ENCODE peak calls at places on chromosomes 2 and 18, in six cellular contexts. Z, O, W, T, D and U are unnamed samples.
A peak's percentile ranks its signal among the peaks of the same experiment; 100 is the strongest.

GRCh38 chr18:67600181-67600631 is 83.7 kb upstream of the DSEL start:
- DNase-seq in D (no peak), Z (no peak), O (no peak), T (no peak), W (no peak), U (no peak)

GRCh38 chr2:191365089-191365488 is 119.9 kb downstream of the MYO1B start:
- DNase-seq in T (no peak), O (no peak), Z (no peak), D (no peak), W (no peak), U (no peak)

GRCh38 chr2:145692971-145693478 is 1173.1 kb upstream of the ZEB2 start:
- DNase-seq in O (peak; percentile 36), T (no peak), Z (peak; percentile 65), D (peak; percentile 26), W (no peak), U (no peak)

GRCh38 chr2:149021271-149021719 is 17.2 kb upstream of the LYPD6B start:
- DNase-seq in D (peak; percentile 75), Z (no peak), W (no peak), O (no peak), T (no peak), U (no peak)

GRCh38 chr2:69926849-69927515 is 12.1 kb downstream of the MXD1 start:
- DNase-seq in Z (no peak), T (no peak), D (no peak), O (peak; percentile 86), W (no peak), U (no peak)

GRCh38 chr18:26524002-26524401 is 24.4 kb downstream of the KCTD1 start:
- DNase-seq in D (no peak), W (no peak), T (no peak), O (no peak), Z (no peak), U (no peak)

GRCh38 chr2:105660489-105660888 is 84.2 kb upstream of the NCK2 start:
- DNase-seq in T (no peak), W (no peak), O (no peak), D (no peak), Z (no peak), U (no peak)

GRCh38 chr2:237916296-237916695 is 50.5 kb upstream of the UBE2F start:
- DNase-seq in D (no peak), Z (no peak), W (no peak), T (no peak), O (no peak), U (no peak)

GRCh38 chr18:48946329-48946835 is 4.4 kb downstream of the SMAD7 start:
- DNase-seq in Z (no peak), D (no peak), O (peak; percentile 87), T (no peak), W (no peak), U (no peak)

GRCh38 chr18:13139885-13140450 is 78.6 kb upstream of the LDLRAD4 start:
- DNase-seq in W (no peak), T (no peak), O (peak; percentile 80), D (no peak), Z (peak; percentile 12), U (no peak)

GRCh38 chr2:100938031-100939026 is 63.8 kb upstream of the RPL31 start:
- DNase-seq in W (no peak), T (no peak), Z (no peak), O (no peak), D (no peak), U (no peak)

GRCh38 chr2:113699048-113699447 is 57.4 kb downstream of the SLC35F5 start:
- DNase-seq in W (no peak), O (no peak), T (no peak), D (peak; percentile 50), Z (no peak), U (no peak)

GRCh38 chr18:47944972-47945843 is 14.7 kb upstream of the SMAD2 start:
- DNase-seq in O (peak; percentile 2), Z (no peak), W (no peak), T (no peak), D (no peak), U (no peak)

GRCh38 chr2:54673501-54673998 is 49.9 kb upstream of the EML6 start:
- DNase-seq in T (peak; percentile 45), D (no peak), Z (no peak), O (no peak), W (no peak), U (no peak)

GRCh38 chr2:157322432-157322831 is 3.2 kb downstream of the ERMN start:
- DNase-seq in W (no peak), D (no peak), O (no peak), T (no peak), Z (no peak), U (no peak)

GRCh38 chr18:28504100-28504499 is 327.2 kb upstream of the CDH2 start:
- DNase-seq in W (no peak), T (no peak), Z (no peak), O (no peak), D (no peak), U (no peak)

GRCh38 chr2:45901468-45902081 is 250.1 kb downstream of the PRKCE start:
- DNase-seq in Z (no peak), D (no peak), O (no peak), T (no peak), W (no peak), U (no peak)

GRCh38 chr2:144524190-144524957 is 4.5 kb upstream of the ZEB2 start:
- DNase-seq in T (peak; percentile 83), O (no peak), W (no peak), D (no peak), Z (peak; percentile 67), U (no peak)

GRCh38 chr2:8144785-8145184 is 537.1 kb upstream of the ID2 start:
- DNase-seq in W (no peak), Z (no peak), O (no peak), T (no peak), D (no peak), U (no peak)

GRCh38 chr2:46555011-46555410 is 75.6 kb downstream of the TMEM247 start:
- DNase-seq in W (no peak), O (no peak), Z (no peak), T (peak; percentile 74), D (no peak), U (no peak)

GRCh38 chr2:240613781-240614180 is 11.5 kb upstream of the GPR35 start:
- DNase-seq in T (no peak), O (no peak), D (no peak), W (no peak), Z (no peak), U (no peak)

GRCh38 chr18:7232218-7232617 is 1.3 kb downstream of the LRRC30 start:
- DNase-seq in O (no peak), Z (no peak), D (no peak), T (no peak), W (no peak), U (no peak)

GRCh38 chr18:9951022-9951859 is 37.4 kb downstream of the VAPA start:
- DNase-seq in T (no peak), W (no peak), Z (peak; percentile 20), D (no peak), O (peak; percentile 59), U (no peak)

DNA sequence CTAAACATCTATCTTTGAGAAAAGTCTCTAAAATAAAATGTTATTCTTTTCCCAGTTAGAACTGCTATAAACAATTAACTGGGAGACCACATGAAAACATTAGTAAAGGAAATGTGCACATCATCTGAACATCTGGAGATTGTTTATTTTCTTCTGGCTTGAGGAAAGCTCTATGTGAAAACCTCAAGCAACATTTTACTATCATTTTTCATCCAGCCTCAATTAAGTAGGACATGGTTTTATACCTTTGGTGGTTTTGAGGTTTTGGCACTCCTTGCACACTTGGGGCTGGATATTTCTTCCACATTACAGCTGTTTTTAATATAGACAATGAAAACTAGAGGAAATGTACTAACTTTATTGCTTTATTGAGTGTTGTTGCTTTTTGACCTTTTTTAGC is 609.5 kb upstream of the SLC8A1 start:
- DNase-seq in D (no peak), O (no peak), T (no peak), W (no peak), Z (no peak), U (no peak)
- TF ChIP-seq POLR2A in D (no peak), O (no peak), T (no peak), W (no peak), Z (no peak), U (no peak)

GRCh38 chr2:37551783-37552182 is 119.7 kb downstream of the CDC42EP3 start:
- DNase-seq in D (no peak), W (no peak), O (no peak), T (no peak), Z (no peak), U (no peak)

GRCh38 chr2:37554157-37554515 is 117.3 kb downstream of the CDC42EP3 start:
- DNase-seq in Z (no peak), O (no peak), T (no peak), D (no peak), W (no peak), U (no peak)

GRCh38 chr2:37554687-37555086 is 116.8 kb downstream of the CDC42EP3 start:
- DNase-seq in T (no peak), D (no peak), O (no peak), Z (no peak), W (no peak), U (no peak)

GRCh38 chr2:37552339-37552738 is 119.1 kb downstream of the CDC42EP3 start:
- DNase-seq in W (no peak), T (no peak), D (no peak), Z (no peak), O (no peak), U (no peak)

GRCh38 chr2:37553411-37554156 is 117.9 kb downstream of the CDC42EP3 start:
- DNase-seq in W (no peak), O (no peak), D (no peak), T (no peak), Z (no peak), U (no peak)
- TF ChIP-seq TAF1 in W (no peak), O (no peak), D (no peak), T (no peak), Z (no peak), U (no peak)

GRCh38 chr2:9201185-9201891 is 5.3 kb upstream of the ASAP2 start:
- DNase-seq in W (no peak), Z (no peak), O (no peak), D (no peak), T (peak; percentile 10), U (no peak)
- TF ChIP-seq POLR2A in W (no peak), Z (no peak), O (no peak), D (no peak), T (no peak), U (no peak)

GRCh38 chr2:99545066-99545465 is 55.2 kb upstream of the REV1 start:
- DNase-seq in T (no peak), O (no peak), W (no peak), Z (no peak), D (no peak), U (no peak)
- TF ChIP-seq TAF1 in T (no peak), O (no peak), W (no peak), Z (no peak), D (no peak), U (no peak)

GRCh38 chr2:25994509-25994908 is 12.2 kb upstream of the KIF3C start:
- DNase-seq in T (no peak), D (no peak), W (no peak), Z (no peak), O (no peak), U (no peak)
- TF ChIP-seq POLR2A in T (no peak), D (no peak), W (no peak), Z (no peak), O (no peak), U (no peak)

DNA sequence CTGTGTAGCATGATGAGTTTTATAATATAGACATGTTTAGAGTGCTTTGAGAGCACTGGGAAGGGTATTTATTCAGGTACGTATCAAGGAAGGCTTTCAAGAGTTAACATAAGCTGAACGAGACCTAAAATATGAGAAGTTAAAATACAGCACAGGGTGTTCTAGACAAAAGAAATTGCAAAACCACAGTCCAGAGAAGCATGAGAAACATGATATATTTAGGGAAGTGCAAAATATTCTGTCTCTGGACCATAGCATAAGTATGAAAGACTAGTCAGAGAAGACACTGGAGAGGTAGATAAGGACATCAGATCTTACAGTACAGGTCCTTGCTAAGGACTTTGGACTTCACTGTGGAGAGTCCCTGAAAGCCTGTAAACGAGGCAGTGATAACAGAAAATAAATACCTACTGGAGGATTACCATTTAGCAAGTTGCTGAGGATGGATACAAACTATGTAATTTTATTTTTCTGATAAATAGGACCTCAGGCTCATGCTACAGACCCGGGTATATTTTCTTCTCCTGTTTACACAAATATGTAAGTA is 43.7 kb downstream of the FSIP2 start:
- DNase-seq in W (no peak), O (peak; percentile 24), D (no peak), T (no peak), Z (no peak), U (no peak)
- TF ChIP-seq TAF1 in W (no peak), O (no peak), D (no peak), T (no peak), Z (no peak), U (no peak)